ENCODE peak calls at places on chromosome 3, in seven cellular contexts. G is lung, T is lower leg skin, I is Peyer's patch, W is endothelial cell, L is AG04449, U is prostate gland. B is an unnamed sample.

GRCh38 chr3:129305592-129306091 is 27.0 kb downstream of the HMCES start:
- DNase-seq in T (peak), G (peak), U (peak), I (peak), L (no peak), W (peak), B (no peak)

GRCh38 chr3:112042842-112043280 is 8.3 kb downstream of the TMPRSS7 start:
- DNase-seq in I (no peak), T (no peak), L (no peak), U (no peak), G (no peak), W (no peak), B (no peak)

GRCh38 chr3:121627622-121628021 is 33.1 kb downstream of the HCLS1 start:
- DNase-seq in G (no peak), L (no peak), T (peak), U (no peak), I (no peak), W (no peak), B (no peak)

GRCh38 chr3:5645311-5646029 is 458.0 kb downstream of the EDEM1 start:
- DNase-seq in U (no peak), L (no peak), W (no peak), T (no peak), I (no peak), G (no peak), B (no peak)

GRCh38 chr3:107064445-107065060 is 312.7 kb upstream of the CCDC54 start:
- DNase-seq in W (peak), I (peak), G (peak), T (peak), L (no peak), U (peak), B (peak)

GRCh38 chr3:119497824-119498187 is 541 bp upstream of the TIMMDC1 start:
- DNase-seq in I (peak), W (peak), L (no peak), U (peak), G (peak), T (no peak), B (peak)

GRCh38 chr3:4380013-4380412 is 76.8 kb downstream of the SETMAR start:
- DNase-seq in W (no peak), I (no peak), T (no peak), U (no peak), L (no peak), G (no peak), B (no peak)

GRCh38 chr3:78804251-78805037 is 963.4 kb downstream of the ROBO1 start:
- DNase-seq in G (no peak), U (peak), L (no peak), W (no peak), T (no peak), I (no peak), B (no peak)

GRCh38 chr3:79249701-79250100 is 518.1 kb downstream of the ROBO1 start:
- DNase-seq in L (no peak), G (no peak), U (no peak), I (no peak), T (no peak), W (no peak), B (no peak)

GRCh38 chr3:37546876-37547275 is 314.8 kb upstream of the CTDSPL start:
- DNase-seq in G (no peak), U (no peak), L (no peak), W (no peak), T (no peak), I (no peak), B (no peak)

GRCh38 chr3:145219355-145220196 is 941.4 kb downstream of the PLOD2 start:
- DNase-seq in L (no peak), U (no peak), W (no peak), G (no peak), I (no peak), T (no peak), B (no peak)

GRCh38 chr3:171489348-171489747 is 29.1 kb upstream of the TNIK start:
- DNase-seq in W (no peak), T (no peak), G (no peak), I (no peak), U (no peak), L (no peak), B (no peak)

GRCh38 chr3:173502983-173503568 is 105.5 kb downstream of the NLGN1 start:
- DNase-seq in U (no peak), I (no peak), W (no peak), T (no peak), L (peak), G (no peak), B (no peak)

GRCh38 chr3:186483611-186484340 is 60.4 kb downstream of the CRYGS start:
- DNase-seq in T (no peak), I (no peak), U (no peak), W (no peak), G (no peak), L (no peak), B (no peak)

GRCh38 chr3:158098834-158099424 is 7.3 kb downstream of the SHOX2 start:
- DNase-seq in T (no peak), I (no peak), W (no peak), U (no peak), L (no peak), G (no peak), B (no peak)

GRCh38 chr3:196414469-196414868 is 17.8 kb downstream of the UBXN7 start:
- DNase-seq in U (no peak), G (no peak), L (no peak), W (no peak), T (no peak), I (no peak), B (no peak)

GRCh38 chr3:6860911-6861330 is at the start of gene GRM7:
- DNase-seq in L (no peak), W (peak), I (no peak), G (no peak), U (no peak), T (no peak), B (no peak)

GRCh38 chr3:52174896-52175295 is 20.7 kb upstream of the POC1A start:
- DNase-seq in U (no peak), I (no peak), T (no peak), G (no peak), L (no peak), W (no peak), B (no peak)

GRCh38 chr3:41404601-41405000 is 205.3 kb downstream of the CTNNB1 start:
- DNase-seq in W (no peak), L (no peak), G (no peak), I (no peak), T (no peak), U (no peak), B (no peak)

GRCh38 chr3:28349397-28350000 is 875 bp upstream of the AZI2 start:
- DNase-seq in L (peak), G (no peak), U (no peak), W (no peak), I (no peak), T (no peak), B (no peak)
- TF ChIP-seq CTCF in L (no peak), G (no peak), U (no peak), W (no peak), I (no peak), T (no peak), B (no peak)

DNA sequence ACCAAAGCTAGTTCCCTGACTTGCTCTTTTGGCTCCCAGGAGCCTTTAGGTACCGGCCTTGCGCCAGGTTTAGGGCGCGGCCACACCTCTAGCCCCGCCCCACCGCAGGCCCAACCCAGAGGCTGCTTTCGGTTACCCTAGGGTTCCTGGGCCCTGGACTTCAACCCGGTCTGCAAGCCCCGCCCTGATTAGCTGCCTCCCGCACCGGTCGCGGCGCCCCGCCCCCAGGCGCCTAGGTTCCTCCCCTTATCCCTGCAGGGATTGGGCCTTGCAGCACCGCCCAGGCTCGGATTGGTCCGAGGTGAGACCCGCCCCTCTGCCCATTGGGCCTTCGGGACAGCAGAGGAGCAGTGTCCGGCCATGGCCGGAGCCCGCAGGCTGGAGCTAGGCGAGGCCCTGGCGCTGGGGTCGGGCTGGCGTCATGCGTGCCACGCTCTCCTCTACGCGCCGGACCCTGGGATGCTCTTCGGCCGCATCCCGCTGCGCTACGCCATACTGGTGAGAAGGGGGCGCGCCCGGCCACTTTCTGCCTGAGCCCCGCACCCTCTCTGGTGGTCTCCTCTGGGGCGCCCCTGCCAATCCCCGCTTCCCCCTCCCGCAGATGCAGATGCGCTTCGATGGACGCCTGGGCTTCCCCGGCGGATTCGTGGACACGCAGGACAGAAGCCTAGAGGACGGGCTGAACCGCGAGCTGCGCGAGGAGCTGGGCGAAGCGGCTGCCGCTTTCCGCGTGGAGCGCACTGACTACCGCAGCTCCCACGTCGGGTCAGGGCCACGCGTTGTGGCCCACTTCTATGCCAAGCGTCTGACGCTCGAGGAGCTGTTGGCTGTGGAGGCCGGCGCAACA is at the start of gene NUDT16:
- DNase-seq in I (peak), W (peak), U (peak), L (peak), T (peak), G (peak), B (peak)
- TF ChIP-seq CTCF in I (no peak), W (no peak), U (no peak), L (no peak), T (no peak), G (no peak), B (no peak)

GRCh38 chr3:144106970-144107369 is 135.3 kb downstream of the DIPK2A start:
- DNase-seq in G (no peak), L (no peak), T (no peak), I (no peak), W (no peak), U (no peak), B (no peak)

GRCh38 chr3:144107923-144108322 is 136.3 kb downstream of the DIPK2A start:
- DNase-seq in L (no peak), G (no peak), T (no peak), I (no peak), W (no peak), U (no peak), B (no peak)

GRCh38 chr3:144104146-144104545 is 132.5 kb downstream of the DIPK2A start:
- DNase-seq in L (no peak), U (no peak), G (no peak), I (no peak), W (no peak), T (no peak), B (no peak)

GRCh38 chr3:144104679-144105078 is 133.1 kb downstream of the DIPK2A start:
- DNase-seq in G (no peak), W (no peak), U (no peak), L (no peak), I (no peak), T (no peak), B (no peak)

DNA sequence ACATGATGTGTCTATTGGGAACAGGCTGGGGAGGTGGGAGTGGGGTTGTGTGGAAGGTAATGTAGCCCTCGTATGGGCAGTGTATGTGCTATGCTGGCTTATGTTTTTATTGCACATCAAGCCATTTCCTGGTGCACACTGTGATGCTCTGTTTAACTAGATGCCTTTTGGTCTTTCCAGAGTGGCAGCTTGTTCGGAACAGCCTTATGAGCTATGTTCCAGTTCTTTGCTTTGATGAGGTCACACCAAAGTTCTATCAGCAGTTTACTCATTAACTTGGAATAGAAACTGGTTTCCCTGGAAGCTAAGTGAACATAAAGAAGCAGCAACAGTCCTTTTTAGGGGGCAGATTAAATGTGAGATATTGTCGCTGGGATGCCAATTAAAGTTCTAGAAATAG is 133.9 kb downstream of the DIPK2A start:
- DNase-seq in W (no peak), L (no peak), T (no peak), I (no peak), U (no peak), G (no peak), B (no peak)
- TF ChIP-seq CTCF in W (no peak), L (no peak), T (no peak), I (no peak), U (no peak), G (no peak), B (no peak)

GRCh38 chr3:42637001-42637400 is 16.5 kb upstream of the ZBTB47 start:
- DNase-seq in L (no peak), G (no peak), T (no peak), I (no peak), U (no peak), W (no peak), B (no peak)
- TF ChIP-seq CTCF in L (no peak), G (no peak), T (no peak), I (no peak), U (no peak), W (no peak), B (no peak)

GRCh38 chr3:11835028-11835639 is 11.6 kb downstream of the TAMM41 start:
- DNase-seq in W (no peak), T (no peak), U (no peak), I (no peak), G (no peak), L (no peak), B (no peak)
- TF ChIP-seq CTCF in W (peak), T (no peak), U (peak), I (no peak), G (peak), L (peak), B (no peak)

GRCh38 chr3:147392083-147392916 is 14.0 kb downstream of the ZIC4 start:
- DNase-seq in I (no peak), G (no peak), U (no peak), L (no peak), W (peak), T (peak), B (no peak)
- TF ChIP-seq CTCF in I (no peak), G (no peak), U (no peak), L (peak), W (no peak), T (no peak), B (no peak)

GRCh38 chr3:17811633-17812032 is 69.2 kb upstream of the TBC1D5 start:
- DNase-seq in W (no peak), G (no peak), T (no peak), L (no peak), U (no peak), I (no peak), B (no peak)
- TF ChIP-seq CTCF in W (no peak), G (no peak), T (no peak), L (no peak), U (no peak), I (no peak), B (no peak)

GRCh38 chr3:54783611-54784010 is 144.2 kb downstream of the LRTM1 start:
- DNase-seq in W (no peak), T (no peak), L (peak), G (no peak), U (no peak), I (no peak), B (no peak)

GRCh38 chr3:54784021-54784420 is 143.8 kb downstream of the LRTM1 start:
- DNase-seq in T (no peak), G (no peak), W (no peak), I (peak), U (no peak), L (no peak), B (no peak)

GRCh38 chr3:54780336-54780735 is 147.5 kb downstream of the LRTM1 start:
- DNase-seq in G (no peak), T (no peak), I (no peak), L (no peak), U (no peak), W (no peak), B (no peak)

GRCh38 chr3:54785976-54786375 is 141.9 kb downstream of the LRTM1 start:
- DNase-seq in T (no peak), L (no peak), I (no peak), G (no peak), W (no peak), U (no peak), B (no peak)

GRCh38 chr3:54781728-54782127 is 146.1 kb downstream of the LRTM1 start:
- DNase-seq in I (no peak), W (no peak), T (no peak), L (no peak), U (no peak), G (no peak), B (no peak)
- TF ChIP-seq CTCF in I (no peak), W (no peak), T (no peak), L (no peak), U (no peak), G (no peak), B (no peak)

GRCh38 chr3:48472923-48473616 is 26.5 kb downstream of the ATRIP start:
- DNase-seq in W (peak), U (peak), L (peak), G (peak), T (peak), I (peak), B (peak)
- TF ChIP-seq CTCF in W (peak), U (peak), L (peak), G (peak), T (no peak), I (no peak), B (no peak)

GRCh38 chr3:98657429-98657828 is 64.0 kb upstream of the CPOX start:
- DNase-seq in I (peak), L (no peak), W (peak), U (no peak), T (no peak), G (peak), B (peak)
- TF ChIP-seq CTCF in I (no peak), L (peak), W (no peak), U (no peak), T (no peak), G (peak), B (no peak)

B was measured in CD8-positive, alpha-beta T cell.